ENCODE peak calls at places on chromosomes 2 and 18, in four cellular contexts. M is GM12878, Y is A549, E is GM23338. A is an unnamed sample.

GRCh38 chr2:234191819-234192407 is 141.4 kb downstream of the SPP2 start:
- DNase-seq in M (no peak), Y (peak; percentile 31), E (no peak), A (no peak)

GRCh38 chr2:232974431-232974830 is 38.6 kb downstream of the NGEF start:
- DNase-seq in M (no peak), Y (no peak), E (no peak), A (no peak)

GRCh38 chr2:170084820-170085475 is 93.0 kb upstream of the MYO3B start:
- DNase-seq in M (no peak), Y (no peak), E (no peak), A (no peak)

GRCh38 chr18:77066689-77067088 is 65.9 kb downstream of the MBP start:
- DNase-seq in M (no peak), Y (no peak), E (no peak), A (no peak)

GRCh38 chr18:68409585-68409984 is 305.3 kb downstream of the TMX3 start:
- DNase-seq in M (no peak), Y (no peak), E (no peak), A (no peak)

GRCh38 chr2:144683063-144683740 is 163.3 kb upstream of the ZEB2 start:
- DNase-seq in M (no peak), Y (no peak), E (no peak), A (peak; percentile 57)

GRCh38 chr2:230924470-230925341 is at the start of gene GPR55:
- DNase-seq in M (peak; percentile 56), Y (peak; percentile 20), E (peak; percentile 83), A (peak; percentile 77)

GRCh38 chr18:50144535-50144934 is 50.4 kb downstream of the MYO5B start:
- DNase-seq in M (no peak), Y (no peak), E (no peak), A (no peak)

GRCh38 chr18:4060427-4061281 is 394.5 kb downstream of the DLGAP1 start:
- DNase-seq in M (no peak), Y (no peak), E (peak; percentile 27), A (peak; percentile 74)

GRCh38 chr2:1990724-1991123 is 246.4 kb upstream of the PXDN start:
- DNase-seq in M (no peak), Y (no peak), E (no peak), A (no peak)

GRCh38 chr2:187520121-187520624 is 34.1 kb downstream of the TFPI start:
- DNase-seq in M (no peak), Y (no peak), E (no peak), A (no peak)

GRCh38 chr2:159211447-159212396 is 74.8 kb downstream of the WDSUB1 start:
- DNase-seq in M (no peak), Y (no peak), E (peak; percentile 86), A (no peak)

GRCh38 chr2:134846213-134846612 is 7.8 kb downstream of the ACMSD start:
- DNase-seq in M (no peak), Y (no peak), E (no peak), A (no peak)

GRCh38 chr2:101149241-101150192 is 1.7 kb downstream of the TBC1D8 start:
- DNase-seq in M (no peak), Y (peak; percentile 41), E (peak; percentile 32), A (no peak)

GRCh38 chr2:237613679-237614078 is 13.7 kb upstream of the LRRFIP1 start:
- DNase-seq in M (no peak), Y (no peak), E (no peak), A (no peak)

GRCh38 chr2:115162454-115163293 is 720.2 kb downstream of the DPP10 start:
- DNase-seq in M (no peak), Y (no peak), E (peak; percentile 62), A (no peak)

GRCh38 chr2:217887841-217888665 is 114.7 kb downstream of the TNS1 start:
- DNase-seq in M (no peak), Y (no peak), E (no peak), A (no peak)

DNA sequence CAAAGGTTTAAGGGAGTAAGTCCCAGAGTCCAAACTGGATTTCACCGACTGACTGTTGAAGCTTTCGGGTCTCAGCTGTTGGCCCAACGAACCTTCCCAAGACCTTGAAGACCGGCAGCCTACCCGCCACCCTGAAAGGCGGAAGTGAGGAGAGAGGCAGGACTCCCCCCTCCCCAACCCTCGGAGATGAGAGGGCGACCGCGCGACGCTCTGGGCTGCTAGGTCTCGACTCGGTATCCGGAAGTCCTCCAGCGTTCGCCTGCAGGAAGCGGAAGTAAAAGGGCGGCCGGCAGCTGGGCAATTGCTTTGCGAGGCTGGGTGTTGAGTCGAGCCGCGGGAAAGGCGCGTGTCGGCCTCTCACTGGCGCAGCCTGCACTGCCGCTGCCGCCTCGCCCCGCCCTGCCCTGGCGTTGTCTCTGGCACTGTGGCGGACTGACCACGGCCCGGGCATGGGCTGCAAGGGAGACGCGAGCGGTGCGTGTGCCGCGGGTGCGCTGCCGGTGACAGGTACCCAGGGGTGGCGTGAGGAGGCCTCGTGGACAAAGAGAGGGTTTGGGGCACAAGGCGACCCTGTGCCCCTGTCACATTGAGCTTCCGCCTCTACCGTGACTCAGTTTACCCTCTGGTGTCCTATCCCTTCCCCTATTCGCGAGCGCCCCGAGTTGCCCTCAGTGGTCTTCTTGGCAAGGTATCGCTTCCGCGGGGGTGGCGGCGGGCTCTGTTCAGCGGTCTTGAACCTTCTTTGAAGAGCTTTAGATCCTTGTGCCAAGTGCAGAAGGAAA is at the start of gene UGGT1:
- DNase-seq in M (peak; percentile 93), Y (peak; percentile 83), E (peak; percentile 98), A (peak; percentile 98)
- TF ChIP-seq REST in M (peak; percentile 25), Y (no peak), E (no peak), A (peak; percentile 58)

GRCh38 chr18:48924621-48925601 is 25.9 kb downstream of the SMAD7 start:
- DNase-seq in M (no peak), Y (no peak), E (no peak), A (no peak)
- TF ChIP-seq REST in M (no peak), Y (no peak), E (no peak), A (no peak)

GRCh38 chr18:47480166-47480565 is 228.7 kb upstream of the SKOR2 start:
- DNase-seq in M (no peak), Y (no peak), E (no peak), A (no peak)
- TF ChIP-seq REST in M (no peak), Y (no peak), E (no peak), A (no peak)

DNA sequence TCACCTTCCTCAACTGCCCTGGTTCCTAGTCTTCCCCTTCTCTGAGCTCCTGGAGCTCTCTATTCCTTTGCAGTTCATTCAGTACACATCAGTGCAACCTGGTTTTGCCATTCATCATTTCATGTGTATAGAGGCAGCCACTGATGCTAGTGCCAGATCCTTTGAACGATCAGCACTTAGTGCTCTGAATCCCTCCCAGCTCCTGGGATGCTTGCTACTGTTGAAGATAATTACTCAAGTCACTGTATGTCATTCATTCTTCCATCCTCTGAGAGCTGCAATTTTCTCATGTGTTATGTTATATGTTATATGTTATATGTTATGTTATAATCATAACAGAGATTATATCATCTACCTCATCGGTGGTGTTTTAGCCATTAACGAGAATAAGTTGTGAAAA is 98.5 kb upstream of the UXS1 start:
- DNase-seq in M (no peak), Y (no peak), E (no peak), A (no peak)
- TF ChIP-seq REST in M (no peak), Y (no peak), E (no peak), A (no peak)

DNA sequence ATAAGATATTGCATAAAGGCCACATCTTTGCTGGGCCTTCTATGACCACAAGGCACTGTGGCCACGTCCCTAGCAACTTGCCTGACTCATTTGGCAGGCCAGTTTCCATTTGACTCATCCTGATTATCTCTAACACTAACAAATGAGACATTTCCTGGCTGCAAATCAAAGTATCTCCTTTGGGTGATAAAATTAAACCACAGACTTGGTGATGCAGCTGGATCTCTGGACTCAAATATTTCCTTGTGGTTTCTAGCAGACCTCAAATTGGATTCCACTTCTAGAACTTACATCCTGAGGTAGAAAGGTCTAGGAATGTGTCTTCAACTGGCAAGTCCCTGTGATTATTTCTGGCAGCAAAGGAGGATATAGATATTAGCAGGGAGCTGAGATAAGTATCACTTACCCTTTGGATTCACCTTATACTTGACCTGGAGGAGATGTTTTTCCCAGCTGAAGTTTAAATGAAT is 167.9 kb upstream of the NXPH2 start:
- DNase-seq in M (no peak), Y (no peak), E (no peak), A (no peak)
- TF ChIP-seq REST in M (no peak), Y (no peak), E (no peak), A (no peak)

A was measured in HL-60.